ENCODE peak calls at places on chromosomes 4 and X, in eight cellular contexts. L is hippocampal formation; C is fibroblast of the aortic adventitia; Y is stimulated activated CD8-positive, alpha-beta memory T cell treated with anti-CD3 and anti-CD28 coated beads, Interleukin-15, amount 100 ng/mL, for 1 hour; M is COLO829; I is posterior vena cava; Z is non-pigmented ciliary epithelial cell; E is astrocyte of the spinal cord. K is an unnamed sample.

GRCh38 chrX:10199212-10199611 is 42.4 kb downstream of the CLCN4 start:
- DNase-seq in Y (no peak), M (no peak), L (no peak), E (no peak), I (peak), C (no peak), Z (no peak), K (no peak)

GRCh38 chr4:947491-947971 is 15.3 kb downstream of the TMEM175 start:
- DNase-seq in C (no peak), M (no peak), L (no peak), Y (no peak), I (no peak), E (no peak), Z (no peak), K (no peak)

GRCh38 chrX:40508560-40508959 is 72.2 kb upstream of the ATP6AP2 start:
- DNase-seq in E (no peak), I (peak), C (no peak), L (no peak), Z (no peak), Y (no peak), M (no peak), K (no peak)

GRCh38 chrX:31266172-31267076 is 194.6 kb upstream of the FTHL17 start:
- DNase-seq in E (peak), C (no peak), I (peak), Y (no peak), M (no peak), L (no peak), Z (no peak), K (peak)

GRCh38 chr4:118158946-118159345 is 124.7 kb downstream of the NDST3 start:
- DNase-seq in Z (no peak), L (no peak), M (no peak), C (peak), E (no peak), Y (no peak), I (no peak), K (no peak)

GRCh38 chrX:134718329-134719317 is 60.4 kb upstream of the PLAC1 start:
- DNase-seq in M (peak), E (peak), I (no peak), C (peak), Y (no peak), Z (peak), L (no peak), K (no peak)

GRCh38 chr4:81606796-81607550 is 135.3 kb upstream of the RASGEF1B start:
- DNase-seq in C (peak), M (no peak), L (no peak), I (no peak), E (peak), Z (no peak), Y (no peak), K (no peak)

GRCh38 chrX:65673857-65674350 is 6.5 kb downstream of the MSN start:
- DNase-seq in Z (no peak), L (no peak), E (no peak), C (no peak), I (no peak), Y (no peak), M (no peak), K (no peak)

GRCh38 chr4:76680934-76681333 is 217.0 kb downstream of the SOWAHB start:
- DNase-seq in L (no peak), C (no peak), M (no peak), Y (no peak), Z (no peak), E (no peak), I (no peak), K (no peak)

GRCh38 chr4:181372014-181372413 is 871.2 kb upstream of the TENM3 start:
- DNase-seq in I (no peak), Z (no peak), C (no peak), L (no peak), E (no peak), M (no peak), Y (no peak), K (no peak)

GRCh38 chr4:18042754-18043153 is 21.2 kb upstream of the LCORL start:
- DNase-seq in Y (no peak), L (no peak), I (no peak), M (no peak), C (no peak), E (no peak), Z (no peak), K (no peak)

GRCh38 chr4:139977838-139978604 is 176.0 kb downstream of the MAML3 start:
- DNase-seq in C (no peak), E (no peak), I (no peak), L (no peak), M (peak), Y (no peak), Z (no peak), K (no peak)

GRCh38 chr4:151668687-151669402 is 92.0 kb downstream of the GATB start:
- DNase-seq in I (no peak), C (no peak), Z (no peak), M (no peak), Y (no peak), L (peak), E (no peak), K (no peak)

GRCh38 chrX:140040397-140040796 is 75.1 kb upstream of the CXorf66 start:
- DNase-seq in I (no peak), E (peak), L (no peak), Z (peak), M (peak), Y (no peak), C (peak), K (no peak)

K was measured in progenitor cell of endocrine pancreas.